ENCODE peak calls at places on chromosome 14, in eight cellular contexts. One of them, this sample, is unnamed. For H3K4me1 and H3K27me3, the result is how much of the 10 kb centered on the place peaks cover.

GRCh38 chr14:32366995-32367394 is 37.9 kb downstream of the AKAP6 start:
- DNase-seq in HCT116: no peak
- DNase-seq in IMR-90: no peak
- DNase-seq in hepatocyte: no peak
- DNase-seq in tibial nerve: no peak
- DNase-seq in heart right ventricle: no peak
- DNase-seq in pancreas: no peak
- DNase-seq in psoas muscle: no peak
- DNase-seq in this sample: no peak

GRCh38 chr14:96949594-96949993 is 152.4 kb downstream of the VRK1 start:
- DNase-seq in HCT116: no peak
- DNase-seq in IMR-90: no peak
- DNase-seq in hepatocyte: no peak
- DNase-seq in tibial nerve: no peak
- DNase-seq in heart right ventricle: no peak
- DNase-seq in pancreas: no peak
- DNase-seq in psoas muscle: no peak
- DNase-seq in this sample: no peak

GRCh38 chr14:87944987-87945604 is 47.9 kb downstream of the GALC start:
- DNase-seq in HCT116: peak
- DNase-seq in IMR-90: peak
- DNase-seq in hepatocyte: peak
- DNase-seq in tibial nerve: no peak
- DNase-seq in heart right ventricle: no peak
- DNase-seq in pancreas: no peak
- DNase-seq in psoas muscle: no peak
- DNase-seq in this sample: no peak

GRCh38 chr14:30389134-30389900 is 169.6 kb upstream of the G2E3 start:
- DNase-seq in HCT116: no peak
- DNase-seq in IMR-90: no peak
- DNase-seq in hepatocyte: peak
- DNase-seq in tibial nerve: no peak
- DNase-seq in heart right ventricle: peak
- DNase-seq in pancreas: peak
- DNase-seq in psoas muscle: peak
- DNase-seq in this sample: no peak

GRCh38 chr14:79605863-79606262 is 605.4 kb downstream of the DIO2 start:
- DNase-seq in HCT116: no peak
- DNase-seq in IMR-90: no peak
- DNase-seq in hepatocyte: no peak
- DNase-seq in tibial nerve: no peak
- DNase-seq in heart right ventricle: no peak
- DNase-seq in pancreas: no peak
- DNase-seq in psoas muscle: no peak
- DNase-seq in this sample: no peak

GRCh38 chr14:55834390-55834789 is 254.4 kb downstream of the KTN1 start:
- DNase-seq in HCT116: no peak
- DNase-seq in IMR-90: no peak
- DNase-seq in hepatocyte: no peak
- DNase-seq in tibial nerve: no peak
- DNase-seq in heart right ventricle: no peak
- DNase-seq in pancreas: no peak
- DNase-seq in psoas muscle: no peak
- DNase-seq in this sample: no peak

GRCh38 chr14:58770501-58770982 is 132.8 kb downstream of the DACT1 start:
- DNase-seq in HCT116: no peak
- DNase-seq in IMR-90: no peak
- DNase-seq in hepatocyte: no peak
- DNase-seq in tibial nerve: no peak
- DNase-seq in heart right ventricle: no peak
- DNase-seq in pancreas: no peak
- DNase-seq in psoas muscle: no peak
- DNase-seq in this sample: no peak

GRCh38 chr14:106845286-106846087 is 1319.1 kb downstream of the TMEM121 start:
- DNase-seq in HCT116: no peak
- DNase-seq in IMR-90: no peak
- DNase-seq in hepatocyte: no peak
- DNase-seq in tibial nerve: no peak
- DNase-seq in heart right ventricle: no peak
- DNase-seq in pancreas: peak
- DNase-seq in psoas muscle: no peak
- DNase-seq in this sample: no peak

GRCh38 chr14:77663289-77663688 is 44.5 kb downstream of the ALKBH1 start:
- DNase-seq in HCT116: no peak
- DNase-seq in IMR-90: peak
- DNase-seq in hepatocyte: no peak
- DNase-seq in tibial nerve: no peak
- DNase-seq in heart right ventricle: no peak
- DNase-seq in pancreas: no peak
- DNase-seq in psoas muscle: no peak
- DNase-seq in this sample: peak

GRCh38 chr14:84409435-84409834 is 1120.5 kb upstream of the FLRT2 start:
- DNase-seq in HCT116: no peak
- DNase-seq in IMR-90: peak
- DNase-seq in hepatocyte: no peak
- DNase-seq in tibial nerve: no peak
- DNase-seq in heart right ventricle: no peak
- DNase-seq in pancreas: no peak
- DNase-seq in psoas muscle: no peak
- DNase-seq in this sample: no peak

GRCh38 chr14:28515571-28515970 is 251.0 kb upstream of the FOXG1 start:
- DNase-seq in HCT116: no peak
- DNase-seq in IMR-90: peak
- DNase-seq in hepatocyte: no peak
- DNase-seq in tibial nerve: no peak
- DNase-seq in heart right ventricle: no peak
- DNase-seq in pancreas: no peak
- DNase-seq in psoas muscle: no peak
- DNase-seq in this sample: no peak

DNA sequence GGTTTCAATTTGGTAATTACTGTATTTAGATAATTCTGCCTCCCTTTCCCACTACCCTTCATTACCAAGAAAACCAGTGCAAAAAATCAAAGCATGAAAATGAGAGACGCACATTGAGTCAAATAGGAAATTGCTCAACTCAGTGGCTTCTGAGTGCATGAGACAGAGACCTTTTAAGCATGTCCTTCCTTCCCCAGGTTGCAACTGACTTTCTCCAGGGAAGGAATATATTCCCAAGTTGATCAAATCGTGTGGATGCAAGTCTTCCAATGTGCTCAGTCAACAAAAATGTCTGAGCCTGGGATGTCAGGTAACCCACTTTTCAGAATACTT is 12.9 kb downstream of the BMP4 start:
- DNase-seq in HCT116: no peak
- DNase-seq in IMR-90: no peak
- DNase-seq in hepatocyte: no peak
- DNase-seq in tibial nerve: no peak
- DNase-seq in heart right ventricle: no peak
- DNase-seq in pancreas: no peak
- DNase-seq in psoas muscle: no peak
- DNase-seq in this sample: no peak
- H3K4me1 ChIP-seq in HCT116: under half
- H3K4me1 ChIP-seq in IMR-90: under half
- H3K4me1 ChIP-seq in hepatocyte: under half
- H3K4me1 ChIP-seq in tibial nerve: under half
- H3K4me1 ChIP-seq in heart right ventricle: under half
- H3K4me1 ChIP-seq in pancreas: under half
- H3K4me1 ChIP-seq in psoas muscle: under half
- H3K4me1 ChIP-seq in this sample: under half

GRCh38 chr14:104503691-104504090 is 75.9 kb upstream of the C14orf180 start:
- DNase-seq in HCT116: no peak
- DNase-seq in IMR-90: no peak
- DNase-seq in hepatocyte: no peak
- DNase-seq in tibial nerve: no peak
- DNase-seq in heart right ventricle: no peak
- DNase-seq in pancreas: no peak
- DNase-seq in psoas muscle: no peak
- DNase-seq in this sample: peak

GRCh38 chr14:104504172-104504735 is 75.3 kb upstream of the C14orf180 start:
- DNase-seq in HCT116: no peak
- DNase-seq in IMR-90: no peak
- DNase-seq in hepatocyte: no peak
- DNase-seq in tibial nerve: no peak
- DNase-seq in heart right ventricle: no peak
- DNase-seq in pancreas: no peak
- DNase-seq in psoas muscle: no peak
- DNase-seq in this sample: no peak

GRCh38 chr14:104496095-104496494 is 83.5 kb upstream of the C14orf180 start:
- DNase-seq in HCT116: no peak
- DNase-seq in IMR-90: no peak
- DNase-seq in hepatocyte: no peak
- DNase-seq in tibial nerve: no peak
- DNase-seq in heart right ventricle: no peak
- DNase-seq in pancreas: no peak
- DNase-seq in psoas muscle: no peak
- DNase-seq in this sample: no peak

GRCh38 chr14:104502060-104502459 is 77.5 kb upstream of the C14orf180 start:
- DNase-seq in HCT116: no peak
- DNase-seq in IMR-90: no peak
- DNase-seq in hepatocyte: no peak
- DNase-seq in tibial nerve: no peak
- DNase-seq in heart right ventricle: no peak
- DNase-seq in pancreas: no peak
- DNase-seq in psoas muscle: no peak
- DNase-seq in this sample: no peak

DNA sequence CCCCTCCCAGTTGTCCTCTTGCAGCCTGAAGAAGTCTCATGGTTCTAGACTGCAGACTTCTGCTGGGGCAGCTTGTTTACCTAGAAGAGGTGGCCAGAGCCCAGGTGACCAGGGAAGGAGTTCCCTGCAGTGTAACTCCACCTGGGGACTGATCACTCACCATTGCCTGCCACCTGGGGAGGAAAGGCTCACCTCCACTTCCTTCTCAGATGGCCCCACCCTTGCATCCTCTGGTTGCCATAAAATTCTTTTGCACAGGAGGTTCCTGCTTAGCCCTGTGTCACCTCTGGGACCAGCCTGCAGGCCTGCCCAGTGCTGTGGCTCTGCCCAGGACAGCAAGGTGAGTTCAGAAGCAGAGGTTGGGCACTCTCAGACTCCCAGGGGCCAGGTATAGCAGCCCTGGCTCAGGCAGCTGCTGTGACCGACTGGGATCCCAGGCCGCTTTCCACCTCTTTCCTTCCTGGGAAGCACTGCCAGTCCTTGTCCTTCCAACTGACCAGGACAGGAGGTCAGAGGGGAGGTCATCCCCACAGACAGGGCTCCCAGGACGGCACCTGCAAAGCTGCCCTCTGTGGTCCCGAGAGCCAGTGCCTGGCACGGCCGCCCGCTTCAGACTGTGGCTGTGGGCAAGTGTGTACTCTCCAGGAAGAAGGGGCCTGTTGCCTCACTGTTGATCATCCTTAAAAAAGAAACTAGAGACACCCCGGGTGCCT is 79.6 kb upstream of the C14orf180 start:
- DNase-seq in HCT116: no peak
- DNase-seq in IMR-90: no peak
- DNase-seq in hepatocyte: no peak
- DNase-seq in tibial nerve: no peak
- DNase-seq in heart right ventricle: no peak
- DNase-seq in pancreas: no peak
- DNase-seq in psoas muscle: no peak
- DNase-seq in this sample: no peak
- H3K27ac ChIP-seq in HCT116: no peak
- H3K27ac ChIP-seq in IMR-90: no peak
- H3K27ac ChIP-seq in hepatocyte: no peak
- H3K27ac ChIP-seq in tibial nerve: no peak
- H3K27ac ChIP-seq in heart right ventricle: no peak
- H3K27ac ChIP-seq in pancreas: no peak
- H3K27ac ChIP-seq in psoas muscle: no peak
- H3K27ac ChIP-seq in this sample: no peak

GRCh38 chr14:101563352-101563653 is 2.0 kb downstream of the DIO3 start:
- DNase-seq in HCT116: no peak
- DNase-seq in IMR-90: no peak
- DNase-seq in hepatocyte: no peak
- DNase-seq in tibial nerve: no peak
- DNase-seq in heart right ventricle: no peak
- DNase-seq in pancreas: no peak
- DNase-seq in psoas muscle: no peak
- DNase-seq in this sample: no peak

GRCh38 chr14:101562659-101563351 is 1.5 kb downstream of the DIO3 start:
- DNase-seq in HCT116: no peak
- DNase-seq in IMR-90: no peak
- DNase-seq in hepatocyte: no peak
- DNase-seq in tibial nerve: no peak
- DNase-seq in heart right ventricle: no peak
- DNase-seq in pancreas: no peak
- DNase-seq in psoas muscle: peak
- DNase-seq in this sample: no peak

GRCh38 chr14:101561145-101561896 is at the start of gene DIO3:
- DNase-seq in HCT116: peak
- DNase-seq in IMR-90: no peak
- DNase-seq in hepatocyte: peak
- DNase-seq in tibial nerve: peak
- DNase-seq in heart right ventricle: no peak
- DNase-seq in pancreas: peak
- DNase-seq in psoas muscle: peak
- DNase-seq in this sample: no peak

GRCh38 chr14:101560534-101561113 is 671 bp upstream of the DIO3 start:
- DNase-seq in HCT116: no peak
- DNase-seq in IMR-90: no peak
- DNase-seq in hepatocyte: no peak
- DNase-seq in tibial nerve: no peak
- DNase-seq in heart right ventricle: no peak
- DNase-seq in pancreas: no peak
- DNase-seq in psoas muscle: peak
- DNase-seq in this sample: no peak

GRCh38 chr14:101561897-101562490 is 699 bp downstream of the DIO3 start:
- DNase-seq in HCT116: no peak
- DNase-seq in IMR-90: no peak
- DNase-seq in hepatocyte: no peak
- DNase-seq in tibial nerve: no peak
- DNase-seq in heart right ventricle: no peak
- DNase-seq in pancreas: no peak
- DNase-seq in psoas muscle: peak
- DNase-seq in this sample: no peak
- H3K27me3 ChIP-seq in HCT116: under half
- H3K27me3 ChIP-seq in IMR-90: half or more
- H3K27me3 ChIP-seq in hepatocyte: half or more
- H3K27me3 ChIP-seq in tibial nerve: under half
- H3K27me3 ChIP-seq in heart right ventricle: half or more
- H3K27me3 ChIP-seq in pancreas: under half
- H3K27me3 ChIP-seq in psoas muscle: half or more
- H3K27me3 ChIP-seq in this sample: half or more

DNA sequence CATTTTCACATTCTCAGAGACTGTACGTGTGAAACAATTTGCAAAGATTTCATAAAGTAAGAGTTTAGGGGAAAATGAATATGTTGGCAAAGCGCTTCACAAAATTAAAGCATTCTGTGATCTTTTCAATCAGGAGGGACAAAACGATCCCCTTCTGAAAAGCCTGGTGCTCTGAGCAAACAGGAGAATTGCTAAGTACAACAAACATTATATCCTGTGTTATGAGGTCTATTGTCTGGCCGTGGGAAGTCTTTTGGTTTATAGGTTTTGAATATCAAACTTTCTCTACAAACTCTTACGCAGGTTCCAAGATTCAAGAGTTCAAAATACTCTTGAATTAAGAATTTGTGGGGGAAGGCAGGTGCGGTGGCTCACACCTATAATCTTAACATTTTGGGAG is 7.2 kb upstream of the FOXN3 start:
- DNase-seq in HCT116: no peak
- DNase-seq in IMR-90: no peak
- DNase-seq in hepatocyte: no peak
- DNase-seq in tibial nerve: no peak
- DNase-seq in heart right ventricle: no peak
- DNase-seq in pancreas: no peak
- DNase-seq in psoas muscle: no peak
- DNase-seq in this sample: no peak
- H3K4me1 ChIP-seq in HCT116: under half
- H3K4me1 ChIP-seq in IMR-90: under half
- H3K4me1 ChIP-seq in hepatocyte: under half
- H3K4me1 ChIP-seq in tibial nerve: under half
- H3K4me1 ChIP-seq in heart right ventricle: under half
- H3K4me1 ChIP-seq in pancreas: under half
- H3K4me1 ChIP-seq in psoas muscle: under half
- H3K4me1 ChIP-seq in this sample: half or more

This sample was measured in SJSA1.